ENCODE peak calls at places on chromosomes 4 and X, in five cellular contexts. X, R, V, B and D are unnamed samples.
A peak's percentile ranks its signal among the peaks of the same experiment; 100 is the strongest.

GRCh38 chr4:47442980-47443379 is 20.5 kb downstream of the COMMD8 start:
- DNase-seq in B (no peak), X (no peak), V (no peak), R (no peak), D (no peak)

GRCh38 chr4:132108784-132109183 is 1040.3 kb upstream of the PCDH10 start:
- DNase-seq in V (no peak), R (no peak), B (peak; percentile 79), X (no peak), D (no peak)

GRCh38 chr4:128635939-128636551 is 173.5 kb upstream of the JADE1 start:
- DNase-seq in X (no peak), R (peak; percentile 43), V (peak; percentile 45), B (no peak), D (peak; percentile 77)

GRCh38 chr4:3375688-3376087 is 66.1 kb upstream of the HGFAC start:
- DNase-seq in R (no peak), X (no peak), B (peak; percentile 89), V (peak; percentile 46), D (no peak)

GRCh38 chr4:109559983-109560686 is at the start of gene MCUB:
- DNase-seq in X (peak; percentile 87), V (peak; percentile 90), R (peak; percentile 84), B (peak; percentile 89), D (peak; percentile 94)

GRCh38 chr4:100042235-100042634 is 92.2 kb upstream of the H2AZ1 start:
- DNase-seq in V (peak; percentile 49), B (peak; percentile 60), R (no peak), X (no peak), D (no peak)

GRCh38 chr4:6182390-6183280 is 17.7 kb downstream of the JAKMIP1 start:
- DNase-seq in X (no peak), R (no peak), V (no peak), B (no peak), D (peak; percentile 99)

GRCh38 chr4:114807357-114807756 is 208.8 kb downstream of the UGT8 start:
- DNase-seq in R (no peak), V (no peak), B (no peak), X (no peak), D (no peak)

GRCh38 chrX:123738378-123738955 is 5.6 kb upstream of the THOC2 start:
- DNase-seq in B (no peak), V (no peak), X (no peak), R (no peak), D (no peak)

GRCh38 chr4:33751050-33751449 is 2493.3 kb downstream of the ARAP2 start:
- DNase-seq in V (no peak), X (no peak), B (no peak), R (no peak), D (no peak)

GRCh38 chrX:38233891-38234807 is 13.5 kb upstream of the SRPX start:
- DNase-seq in R (no peak), B (peak; percentile 73), X (no peak), V (peak; percentile 67), D (peak; percentile 76)

GRCh38 chr4:2432991-2433530 is 14.3 kb downstream of the CFAP99 start:
- DNase-seq in R (no peak), X (peak; percentile 30), V (peak; percentile 66), B (peak; percentile 64), D (peak; percentile 46)

GRCh38 chr4:26753642-26754041 is 107.0 kb upstream of the STIM2 start:
- DNase-seq in X (no peak), R (no peak), B (peak; percentile 68), V (peak; percentile 61), D (no peak)

GRCh38 chr4:48518143-48518542 is 28.1 kb downstream of the ZAR1 start:
- DNase-seq in V (peak; percentile 7), B (peak; percentile 46), X (no peak), R (no peak), D (no peak)

GRCh38 chr4:17095771-17096170 is 197.3 kb upstream of the LDB2 start:
- DNase-seq in X (no peak), V (no peak), B (no peak), R (no peak), D (peak; percentile 59)

GRCh38 chr4:22515145-22515887 is 550 bp downstream of the ADGRA3 start:
- DNase-seq in R (peak; percentile 76), X (peak; percentile 71), V (peak; percentile 79), B (peak; percentile 64), D (peak; percentile 88)

GRCh38 chrX:13015536-13016236 is 28.7 kb downstream of the FAM9C start:
- DNase-seq in B (no peak), X (no peak), V (no peak), R (no peak), D (peak; percentile 78)

GRCh38 chr4:76210502-76210901 is 3.1 kb downstream of the SCARB2 start:
- DNase-seq in B (no peak), X (no peak), V (no peak), R (no peak), D (no peak)

GRCh38 chr4:76213415-76214268 is at the start of gene SCARB2:
- DNase-seq in B (peak; percentile 84), R (peak; percentile 91), V (peak; percentile 89), X (peak; percentile 83), D (peak; percentile 86)

GRCh38 chr4:76211769-76212168 is 1.9 kb downstream of the SCARB2 start:
- DNase-seq in B (no peak), X (no peak), V (no peak), R (no peak), D (no peak)

GRCh38 chr4:76212851-76213414 is 691 bp downstream of the SCARB2 start:
- DNase-seq in R (no peak), B (peak; percentile 61), X (no peak), V (peak; percentile 77), D (no peak)

GRCh38 chr4:76212301-76212700 is 1.3 kb downstream of the SCARB2 start:
- DNase-seq in R (no peak), X (no peak), V (no peak), B (no peak), D (no peak)
- H3K4me2 ChIP-seq in R (peak overlapping the region; percentile 80), X (peak overlapping the region; percentile 88), V (peak overlapping the region; percentile 89), B (peak overlapping the region; percentile 74), D (no peak overlapping the region)

GRCh38 chr4:139973015-139973414 is 181.0 kb downstream of the MAML3 start:
- DNase-seq in V (no peak), B (peak; percentile 60), R (no peak), X (no peak), D (no peak)
- H2BK15ac ChIP-seq in V (no peak overlapping the region), B (no peak overlapping the region), R (no peak overlapping the region), X (no peak overlapping the region), D (no peak overlapping the region)

GRCh38 chr4:152054731-152055130 is 293.9 kb upstream of the GATB start:
- DNase-seq in R (no peak), V (no peak), X (no peak), B (no peak), D (no peak)

GRCh38 chr4:152047451-152047850 is 286.6 kb upstream of the GATB start:
- DNase-seq in R (no peak), V (no peak), B (no peak), X (no peak), D (peak; percentile 18)

GRCh38 chr4:152050098-152050497 is 289.3 kb upstream of the GATB start:
- DNase-seq in B (no peak), X (no peak), R (no peak), V (no peak), D (no peak)

DNA sequence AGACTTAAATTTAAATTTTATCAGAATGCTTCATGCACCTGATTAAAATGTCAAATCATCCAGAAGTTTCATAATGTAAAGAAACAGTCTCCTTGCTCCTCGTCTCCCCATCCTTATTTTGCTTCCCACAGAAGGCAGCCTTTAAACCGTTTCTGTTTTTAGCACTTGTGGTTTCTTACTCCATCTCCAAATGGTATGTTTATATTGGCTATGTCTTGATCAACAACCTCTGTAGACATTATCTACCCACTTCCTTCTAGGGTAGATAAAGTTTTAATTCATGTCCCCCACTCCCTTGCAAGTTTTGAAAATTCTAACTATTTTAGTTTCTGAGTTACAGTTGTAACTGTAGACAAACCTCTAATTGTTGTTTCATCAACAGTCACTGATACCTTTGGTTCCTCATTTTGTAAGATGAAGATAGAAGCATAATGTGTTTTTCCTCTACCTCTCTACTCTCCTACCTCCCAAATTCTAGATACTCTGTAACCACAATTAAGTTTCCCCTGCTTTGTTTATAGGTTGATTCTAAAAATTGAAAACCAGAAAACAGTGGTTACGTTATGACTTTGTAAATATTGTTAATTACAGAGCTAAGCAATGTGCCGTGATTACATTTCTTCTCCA is 291.7 kb upstream of the GATB start:
- DNase-seq in R (no peak), V (peak; percentile 84), X (no peak), B (peak; percentile 40), D (no peak)
- H3K4me2 ChIP-seq in R (no peak overlapping the region), V (no peak overlapping the region), X (no peak overlapping the region), B (peak overlapping the region; percentile 20), D (no peak overlapping the region)

GRCh38 chr4:123465416-123465815 is 68.8 kb downstream of the SPRY1 start:
- DNase-seq in B (no peak), X (no peak), V (no peak), R (no peak), D (no peak)
- H2BK15ac ChIP-seq in B (no peak overlapping the region), X (no peak overlapping the region), V (no peak overlapping the region), R (no peak overlapping the region), D (no peak overlapping the region)

DNA sequence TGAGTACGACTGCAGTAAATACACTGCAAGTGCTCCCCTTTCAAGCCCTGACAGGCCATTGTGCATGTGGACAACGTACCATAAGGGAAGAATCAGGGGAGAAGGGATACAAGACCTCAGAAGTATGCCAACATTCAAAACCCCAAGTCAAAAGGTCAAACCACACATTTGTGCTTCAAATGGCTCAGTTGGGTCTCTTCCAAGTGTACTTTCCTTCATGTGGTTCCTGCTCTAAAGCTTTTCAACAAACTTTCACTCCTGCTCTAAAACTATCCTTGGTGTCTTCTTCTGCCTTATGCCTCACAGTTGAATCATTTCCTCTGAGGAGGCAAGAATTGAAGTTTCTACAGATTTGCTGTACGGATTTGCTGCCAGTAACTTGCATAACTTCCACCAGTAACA is 305.7 kb upstream of the SLIT2 start:
- DNase-seq in X (no peak), R (no peak), B (peak; percentile 97), V (peak; percentile 96), D (no peak)
- H3K4me2 ChIP-seq in X (no peak overlapping the region), R (no peak overlapping the region), B (peak overlapping the region; percentile 2), V (no peak overlapping the region), D (no peak overlapping the region)